ENCODE peak calls at places on chromosomes 11 and 22, in four cellular contexts. A is EL, J is LHCN-M2, P is fibroblast of pulmonary artery. I is an unnamed sample.

GRCh38 chr22:43300891-43301676 is 42.1 kb downstream of the SCUBE1 start:
- DNase-seq in A (no peak), J (peak), P (no peak), I (no peak)

GRCh38 chr22:23404689-23405365 is 175.3 kb downstream of the IGLL1 start:
- DNase-seq in A (peak), J (no peak), P (peak), I (peak)

GRCh38 chr11:32580967-32581366 is 2.7 kb upstream of the EIF3M start:
- DNase-seq in A (peak), J (no peak), P (peak), I (peak)

GRCh38 chr11:134124660-134125451 is 56.0 kb downstream of the JAM3 start:
- DNase-seq in A (peak), J (peak), P (peak), I (no peak)

GRCh38 chr11:72652871-72653615 is 21.2 kb downstream of the PDE2A start:
- DNase-seq in A (no peak), J (no peak), P (no peak), I (no peak)

GRCh38 chr22:19598054-19598855 is 74.0 kb upstream of the CLDN5 start:
- DNase-seq in A (no peak), J (peak), P (no peak), I (no peak)

GRCh38 chr11:115284766-115285165 is 219.4 kb downstream of the CADM1 start:
- DNase-seq in A (no peak), J (peak), P (no peak), I (no peak)

GRCh38 chr22:25700996-25701815 is 40.8 kb upstream of the MYO18B start:
- DNase-seq in A (no peak), J (peak), P (no peak), I (no peak)

GRCh38 chr22:36328635-36329216 is 59.0 kb downstream of the MYH9 start:
- DNase-seq in A (peak), J (peak), P (peak), I (peak)

GRCh38 chr11:46697303-46697702 is 3.1 kb downstream of the ARHGAP1 start:
- DNase-seq in A (no peak), J (no peak), P (peak), I (peak)

GRCh38 chr11:94861306-94861845 is 93.2 kb downstream of the AMOTL1 start:
- DNase-seq in A (no peak), J (no peak), P (no peak), I (no peak)

I was measured in amniotic epithelial cell.